ENCODE peak calls at places on chromosome 14, in five cellular contexts. One of them, this sample, is unnamed.

GRCh38 chr14:96925422-96925821 is 128.2 kb downstream of the VRK1 start:
- DNase-seq in mammary epithelial cell: no peak
- DNase-seq in choroid plexus epithelial cell: no peak
- DNase-seq in lower lobe of right lung: no peak
- DNase-seq in brain microvascular endothelial cell: no peak
- DNase-seq in this sample: no peak

GRCh38 chr14:50038398-50039119 is 77.8 kb downstream of the VCPKMT start:
- DNase-seq in brain microvascular endothelial cell: peak; percentile 87
- DNase-seq in choroid plexus epithelial cell: peak; percentile 91
- DNase-seq in mammary epithelial cell: peak; percentile 100
- DNase-seq in lower lobe of right lung: no peak
- DNase-seq in this sample: peak; percentile 96

GRCh38 chr14:93683241-93683640 is 105.0 kb downstream of the PRIMA1 start:
- DNase-seq in brain microvascular endothelial cell: no peak
- DNase-seq in choroid plexus epithelial cell: peak; percentile 0
- DNase-seq in mammary epithelial cell: no peak
- DNase-seq in lower lobe of right lung: no peak
- DNase-seq in this sample: no peak

GRCh38 chr14:31543969-31544799 is 17.0 kb upstream of the NUBPL start:
- DNase-seq in mammary epithelial cell: no peak
- DNase-seq in lower lobe of right lung: no peak
- DNase-seq in brain microvascular endothelial cell: no peak
- DNase-seq in choroid plexus epithelial cell: peak; percentile 57
- DNase-seq in this sample: no peak

GRCh38 chr14:78417532-78417931 is 247.4 kb downstream of the NRXN3 start:
- DNase-seq in brain microvascular endothelial cell: no peak
- DNase-seq in choroid plexus epithelial cell: no peak
- DNase-seq in lower lobe of right lung: no peak
- DNase-seq in mammary epithelial cell: no peak
- DNase-seq in this sample: no peak

GRCh38 chr14:76201162-76201561 is 49.4 kb downstream of the GPATCH2L start:
- DNase-seq in mammary epithelial cell: peak; percentile 85
- DNase-seq in choroid plexus epithelial cell: peak; percentile 80
- DNase-seq in lower lobe of right lung: no peak
- DNase-seq in brain microvascular endothelial cell: peak; percentile 10
- DNase-seq in this sample: peak; percentile 68

GRCh38 chr14:20986811-20987210 is 3.0 kb upstream of the METTL17 start:
- DNase-seq in lower lobe of right lung: no peak
- DNase-seq in mammary epithelial cell: peak; percentile 96
- DNase-seq in brain microvascular endothelial cell: peak; percentile 92
- DNase-seq in choroid plexus epithelial cell: peak; percentile 98
- DNase-seq in this sample: peak; percentile 86

GRCh38 chr14:79051711-79052094 is 881.5 kb downstream of the NRXN3 start:
- DNase-seq in lower lobe of right lung: no peak
- DNase-seq in choroid plexus epithelial cell: no peak
- DNase-seq in brain microvascular endothelial cell: no peak
- DNase-seq in mammary epithelial cell: no peak
- DNase-seq in this sample: no peak

GRCh38 chr14:21264025-21264801 is 5.0 kb downstream of the HNRNPC start:
- DNase-seq in brain microvascular endothelial cell: no peak
- DNase-seq in mammary epithelial cell: peak; percentile 80
- DNase-seq in choroid plexus epithelial cell: peak; percentile 88
- DNase-seq in lower lobe of right lung: no peak
- DNase-seq in this sample: peak; percentile 62

GRCh38 chr14:96160913-96161310 is 43.7 kb upstream of the BDKRB2 start:
- DNase-seq in lower lobe of right lung: no peak
- DNase-seq in brain microvascular endothelial cell: no peak
- DNase-seq in choroid plexus epithelial cell: no peak
- DNase-seq in mammary epithelial cell: no peak
- DNase-seq in this sample: no peak

GRCh38 chr14:30527196-30527595 is 31.8 kb upstream of the G2E3 start:
- DNase-seq in mammary epithelial cell: no peak
- DNase-seq in choroid plexus epithelial cell: no peak
- DNase-seq in brain microvascular endothelial cell: no peak
- DNase-seq in lower lobe of right lung: no peak
- DNase-seq in this sample: no peak

GRCh38 chr14:101495827-101496778 is 65.2 kb upstream of the DIO3 start:
- DNase-seq in lower lobe of right lung: peak; percentile 30
- DNase-seq in mammary epithelial cell: no peak
- DNase-seq in brain microvascular endothelial cell: no peak
- DNase-seq in choroid plexus epithelial cell: no peak
- DNase-seq in this sample: no peak

GRCh38 chr14:22915886-22916521 is 2.9 kb downstream of the RBM23 start:
- DNase-seq in brain microvascular endothelial cell: no peak
- DNase-seq in choroid plexus epithelial cell: peak; percentile 78
- DNase-seq in mammary epithelial cell: no peak
- DNase-seq in lower lobe of right lung: peak; percentile 52
- DNase-seq in this sample: no peak

GRCh38 chr14:74859757-74860156 is 16.2 kb downstream of the PROX2 start:
- DNase-seq in lower lobe of right lung: no peak
- DNase-seq in choroid plexus epithelial cell: no peak
- DNase-seq in mammary epithelial cell: no peak
- DNase-seq in brain microvascular endothelial cell: no peak
- DNase-seq in this sample: no peak

GRCh38 chr14:57963071-57963470 is 97.2 kb upstream of the SLC35F4 start:
- DNase-seq in lower lobe of right lung: no peak
- DNase-seq in choroid plexus epithelial cell: no peak
- DNase-seq in brain microvascular endothelial cell: no peak
- DNase-seq in mammary epithelial cell: no peak
- DNase-seq in this sample: no peak

GRCh38 chr14:92599786-92600185 is 86.2 kb downstream of the RIN3 start:
- DNase-seq in choroid plexus epithelial cell: no peak
- DNase-seq in brain microvascular endothelial cell: no peak
- DNase-seq in mammary epithelial cell: no peak
- DNase-seq in lower lobe of right lung: no peak
- DNase-seq in this sample: no peak

GRCh38 chr14:70999117-70999516 is 91.9 kb downstream of the PCNX1 start:
- DNase-seq in mammary epithelial cell: no peak
- DNase-seq in lower lobe of right lung: no peak
- DNase-seq in brain microvascular endothelial cell: no peak
- DNase-seq in choroid plexus epithelial cell: no peak
- DNase-seq in this sample: no peak

GRCh38 chr14:104182857-104183425 is 44.6 kb downstream of the KIF26A start:
- DNase-seq in choroid plexus epithelial cell: no peak
- DNase-seq in mammary epithelial cell: no peak
- DNase-seq in lower lobe of right lung: no peak
- DNase-seq in brain microvascular endothelial cell: no peak
- DNase-seq in this sample: no peak

GRCh38 chr14:104184506-104184905 is 46.1 kb downstream of the KIF26A start:
- DNase-seq in brain microvascular endothelial cell: no peak
- DNase-seq in lower lobe of right lung: no peak
- DNase-seq in choroid plexus epithelial cell: no peak
- DNase-seq in mammary epithelial cell: no peak
- DNase-seq in this sample: no peak

GRCh38 chr14:104184911-104185499 is 46.6 kb downstream of the KIF26A start:
- DNase-seq in lower lobe of right lung: no peak
- DNase-seq in mammary epithelial cell: no peak
- DNase-seq in choroid plexus epithelial cell: no peak
- DNase-seq in brain microvascular endothelial cell: no peak
- DNase-seq in this sample: no peak

GRCh38 chr14:104181761-104182530 is 43.6 kb downstream of the KIF26A start:
- DNase-seq in mammary epithelial cell: peak; percentile 8
- DNase-seq in choroid plexus epithelial cell: no peak
- DNase-seq in brain microvascular endothelial cell: no peak
- DNase-seq in lower lobe of right lung: no peak
- DNase-seq in this sample: no peak

DNA sequence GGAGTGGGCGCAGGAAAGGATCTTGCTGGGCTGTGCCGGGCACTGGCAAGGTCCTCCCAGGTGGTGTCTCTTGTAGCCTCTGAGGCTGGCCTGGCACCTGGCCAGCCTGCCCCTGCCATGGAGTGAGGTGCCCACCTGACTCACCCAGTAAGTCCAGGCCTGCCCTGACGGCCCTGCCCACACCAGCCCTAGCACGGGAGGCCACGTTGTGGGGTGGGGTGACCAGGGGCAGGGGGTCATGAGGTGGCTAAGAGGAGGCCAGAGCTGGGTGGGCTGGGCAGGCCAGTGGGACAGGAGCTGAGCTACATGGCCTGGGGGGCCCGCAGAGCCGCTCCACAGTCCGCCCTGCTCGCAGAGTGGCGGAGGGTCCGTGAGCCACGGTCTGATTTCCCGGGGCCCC is 45.4 kb downstream of the KIF26A start:
- DNase-seq in mammary epithelial cell: no peak
- DNase-seq in lower lobe of right lung: no peak
- DNase-seq in brain microvascular endothelial cell: no peak
- DNase-seq in choroid plexus epithelial cell: no peak
- DNase-seq in this sample: no peak
- H3K4me3 ChIP-seq in mammary epithelial cell: no peak overlapping the region
- H3K4me3 ChIP-seq in lower lobe of right lung: no peak overlapping the region
- H3K4me3 ChIP-seq in brain microvascular endothelial cell: no peak overlapping the region
- H3K4me3 ChIP-seq in choroid plexus epithelial cell: no peak overlapping the region
- H3K4me3 ChIP-seq in this sample: no peak overlapping the region

GRCh38 chr14:55586411-55586810 is 6.4 kb downstream of the KTN1 start:
- DNase-seq in lower lobe of right lung: no peak
- DNase-seq in brain microvascular endothelial cell: no peak
- DNase-seq in mammary epithelial cell: no peak
- DNase-seq in choroid plexus epithelial cell: no peak
- DNase-seq in this sample: no peak
- H3K4me3 ChIP-seq in lower lobe of right lung: no peak overlapping the region
- H3K4me3 ChIP-seq in brain microvascular endothelial cell: no peak overlapping the region
- H3K4me3 ChIP-seq in mammary epithelial cell: no peak overlapping the region
- H3K4me3 ChIP-seq in choroid plexus epithelial cell: no peak overlapping the region
- H3K4me3 ChIP-seq in this sample: no peak overlapping the region

GRCh38 chr14:32800320-32800719 is 138.4 kb upstream of the NPAS3 start:
- DNase-seq in mammary epithelial cell: no peak
- DNase-seq in lower lobe of right lung: no peak
- DNase-seq in brain microvascular endothelial cell: no peak
- DNase-seq in choroid plexus epithelial cell: no peak
- DNase-seq in this sample: no peak

GRCh38 chr14:32805979-32806378 is 132.7 kb upstream of the NPAS3 start:
- DNase-seq in lower lobe of right lung: no peak
- DNase-seq in mammary epithelial cell: no peak
- DNase-seq in choroid plexus epithelial cell: no peak
- DNase-seq in brain microvascular endothelial cell: no peak
- DNase-seq in this sample: no peak

GRCh38 chr14:32802295-32802694 is 136.4 kb upstream of the NPAS3 start:
- DNase-seq in choroid plexus epithelial cell: no peak
- DNase-seq in brain microvascular endothelial cell: no peak
- DNase-seq in lower lobe of right lung: no peak
- DNase-seq in mammary epithelial cell: no peak
- DNase-seq in this sample: no peak
- H3K4me3 ChIP-seq in choroid plexus epithelial cell: no peak overlapping the region
- H3K4me3 ChIP-seq in brain microvascular endothelial cell: no peak overlapping the region
- H3K4me3 ChIP-seq in lower lobe of right lung: no peak overlapping the region
- H3K4me3 ChIP-seq in mammary epithelial cell: no peak overlapping the region
- H3K4me3 ChIP-seq in this sample: no peak overlapping the region

GRCh38 chr14:24273422-24273998 is 2.1 kb upstream of the RABGGTA start:
- DNase-seq in lower lobe of right lung: no peak
- DNase-seq in mammary epithelial cell: peak; percentile 46
- DNase-seq in brain microvascular endothelial cell: no peak
- DNase-seq in choroid plexus epithelial cell: peak; percentile 16
- DNase-seq in this sample: no peak
- H3K4me3 ChIP-seq in lower lobe of right lung: no peak overlapping the region
- H3K4me3 ChIP-seq in mammary epithelial cell: no peak overlapping the region
- H3K4me3 ChIP-seq in brain microvascular endothelial cell: no peak overlapping the region
- H3K4me3 ChIP-seq in choroid plexus epithelial cell: no peak overlapping the region
- H3K4me3 ChIP-seq in this sample: no peak overlapping the region

GRCh38 chr14:61749264-61749663 is 13.0 kb upstream of the SNAPC1 start:
- DNase-seq in lower lobe of right lung: no peak
- DNase-seq in choroid plexus epithelial cell: peak; percentile 60
- DNase-seq in mammary epithelial cell: no peak
- DNase-seq in brain microvascular endothelial cell: no peak
- DNase-seq in this sample: no peak
- H3K4me3 ChIP-seq in lower lobe of right lung: peak overlapping the region; percentile 56
- H3K4me3 ChIP-seq in choroid plexus epithelial cell: peak overlapping the region; percentile 4
- H3K4me3 ChIP-seq in mammary epithelial cell: no peak overlapping the region
- H3K4me3 ChIP-seq in brain microvascular endothelial cell: no peak overlapping the region
- H3K4me3 ChIP-seq in this sample: peak overlapping the region; percentile 10

DNA sequence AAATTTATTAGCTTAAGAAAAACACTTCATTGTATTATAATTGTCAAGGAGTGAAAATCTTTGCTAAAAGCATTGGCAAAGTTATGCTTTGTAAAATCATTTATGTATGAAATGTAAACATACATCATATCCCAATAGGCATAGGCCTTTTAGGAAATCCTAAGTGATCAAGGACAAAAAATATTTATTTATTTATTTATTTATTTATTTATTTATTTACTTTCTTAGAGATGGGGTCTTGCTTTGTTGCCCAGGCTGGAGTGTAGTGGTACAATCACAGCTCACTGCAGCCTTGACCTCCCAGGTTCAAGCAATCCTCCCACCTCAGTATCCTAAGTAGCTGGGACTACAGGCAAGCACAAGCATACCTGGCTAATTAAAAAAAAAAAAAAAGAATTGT is 32.0 kb upstream of the DLGAP5 start:
- DNase-seq in choroid plexus epithelial cell: no peak
- DNase-seq in lower lobe of right lung: no peak
- DNase-seq in mammary epithelial cell: no peak
- DNase-seq in brain microvascular endothelial cell: no peak
- DNase-seq in this sample: no peak
- H3K4me3 ChIP-seq in choroid plexus epithelial cell: no peak overlapping the region
- H3K4me3 ChIP-seq in lower lobe of right lung: no peak overlapping the region
- H3K4me3 ChIP-seq in mammary epithelial cell: no peak overlapping the region
- H3K4me3 ChIP-seq in brain microvascular endothelial cell: no peak overlapping the region
- H3K4me3 ChIP-seq in this sample: no peak overlapping the region

DNA sequence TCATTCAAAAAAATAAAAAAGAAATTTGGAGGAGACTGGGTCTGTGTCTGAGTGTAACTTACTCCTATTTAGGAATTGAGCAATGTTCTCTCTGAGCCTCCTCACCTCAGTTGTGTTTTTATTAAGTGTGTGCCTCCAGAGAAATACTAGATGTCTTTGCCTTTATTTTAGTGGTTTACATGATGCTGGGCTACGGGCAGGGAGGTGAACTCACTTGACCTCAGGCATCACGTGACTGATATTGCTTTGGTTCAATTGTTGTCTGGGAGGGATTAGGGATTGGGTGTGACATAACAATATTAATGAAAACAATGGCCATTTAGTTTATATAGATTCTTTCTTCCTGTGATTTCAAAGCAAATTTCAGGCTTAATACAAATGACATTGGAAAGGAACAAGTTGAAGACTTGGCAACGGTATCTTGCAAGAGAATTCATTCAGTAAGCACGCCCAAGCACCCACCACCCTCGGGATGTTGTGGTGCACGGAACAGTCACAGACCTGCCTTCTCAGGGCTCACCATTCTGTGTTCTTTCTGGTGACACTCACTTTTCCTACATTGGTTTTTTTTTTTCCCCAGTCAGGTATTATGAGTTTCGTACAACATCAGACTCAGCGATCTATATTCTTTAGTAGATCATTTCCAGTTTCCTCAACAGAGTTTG is 77.5 kb downstream of the BMP4 start:
- DNase-seq in choroid plexus epithelial cell: no peak
- DNase-seq in brain microvascular endothelial cell: no peak
- DNase-seq in mammary epithelial cell: no peak
- DNase-seq in lower lobe of right lung: no peak
- DNase-seq in this sample: no peak
- H3K4me3 ChIP-seq in choroid plexus epithelial cell: no peak overlapping the region
- H3K4me3 ChIP-seq in brain microvascular endothelial cell: no peak overlapping the region
- H3K4me3 ChIP-seq in mammary epithelial cell: no peak overlapping the region
- H3K4me3 ChIP-seq in lower lobe of right lung: no peak overlapping the region
- H3K4me3 ChIP-seq in this sample: no peak overlapping the region

This sample was measured in skeletal muscle cell.